ENCODE peak calls at places on chromosomes 12 and 14, in eight cellular contexts. W, U, X, Q, N, R, O and P are unnamed samples.

GRCh38 chr12:51683763-51684357 is 92.8 kb downstream of the SCN8A start:
- DNase-seq in Q (peak; percentile 93), N (no peak), X (no peak), R (peak; percentile 15), O (no peak), W (no peak), U (no peak), P (no peak)

GRCh38 chr12:46555379-46555778 is 182.8 kb upstream of the SLC38A2 start:
- DNase-seq in X (no peak), R (no peak), O (no peak), W (no peak), U (no peak), Q (peak; percentile 59), N (no peak), P (peak; percentile 87)

GRCh38 chr14:103716091-103716801 is 636 bp downstream of the ZFYVE21 start:
- DNase-seq in Q (no peak), R (peak; percentile 60), N (no peak), W (peak; percentile 72), U (no peak), O (no peak), X (peak; percentile 48), P (peak; percentile 26)

GRCh38 chr14:101982621-101983020 is 18.2 kb downstream of the DYNC1H1 start:
- DNase-seq in R (no peak), O (no peak), Q (no peak), U (no peak), N (no peak), W (no peak), X (no peak), P (no peak)

GRCh38 chr14:102591372-102591943 is 991 bp upstream of the RCOR1 start:
- DNase-seq in O (peak; percentile 64), W (peak; percentile 58), N (peak; percentile 74), U (peak; percentile 40), Q (no peak), X (no peak), R (peak; percentile 52), P (peak; percentile 50)

GRCh38 chr12:131752457-131752856 is 41.6 kb downstream of the SFSWAP start:
- DNase-seq in R (no peak), U (no peak), O (no peak), N (no peak), Q (no peak), X (no peak), W (no peak), P (no peak)

GRCh38 chr12:127293507-127294310 is 973.3 kb upstream of the TMEM132C start:
- DNase-seq in Q (peak; percentile 93), X (peak; percentile 8), W (peak; percentile 55), R (peak; percentile 55), N (peak; percentile 61), U (no peak), O (peak; percentile 87), P (peak; percentile 41)

GRCh38 chr12:48690990-48691389 is 9.0 kb upstream of the KANSL2 start:
- DNase-seq in N (no peak), W (no peak), O (no peak), Q (no peak), X (no peak), U (no peak), R (no peak), P (peak; percentile 22)

GRCh38 chr12:32533971-32534590 is 134.7 kb downstream of the FGD4 start:
- DNase-seq in U (no peak), X (peak; percentile 61), Q (peak; percentile 43), R (peak; percentile 78), O (no peak), W (no peak), N (peak; percentile 82), P (peak; percentile 67)

GRCh38 chr12:104507672-104508071 is 50.9 kb downstream of the CHST11 start:
- DNase-seq in R (no peak), Q (no peak), U (no peak), X (no peak), N (no peak), W (no peak), O (no peak), P (no peak)

GRCh38 chr14:101723061-101723595 is 38.4 kb upstream of the PPP2R5C start:
- DNase-seq in X (no peak), R (no peak), Q (no peak), W (no peak), U (no peak), N (no peak), O (no peak), P (no peak)

GRCh38 chr14:100476012-100476822 is 111.0 kb downstream of the BEGAIN start:
- DNase-seq in W (no peak), Q (peak; percentile 97), R (peak; percentile 42), O (no peak), U (no peak), N (no peak), X (peak; percentile 78), P (peak; percentile 21)

GRCh38 chr12:75177997-75178396 is 31.6 kb downstream of the KCNC2 start:
- DNase-seq in U (no peak), R (no peak), Q (peak; percentile 92), O (no peak), X (peak; percentile 28), N (no peak), W (no peak), P (peak; percentile 77)

GRCh38 chr12:115000038-115000437 is 316.1 kb upstream of the TBX3 start:
- DNase-seq in R (no peak), X (peak; percentile 24), Q (peak; percentile 100), N (peak; percentile 35), O (no peak), U (no peak), W (no peak), P (peak; percentile 5)

GRCh38 chr12:112309797-112310196 is 72.4 kb downstream of the HECTD4 start:
- DNase-seq in O (no peak), N (no peak), Q (no peak), W (no peak), R (no peak), X (no peak), U (no peak), P (no peak)

GRCh38 chr12:106247731-106248176 is at the start of gene CKAP4:
- DNase-seq in R (peak; percentile 81), N (peak; percentile 70), W (peak; percentile 86), O (no peak), U (peak; percentile 58), X (peak; percentile 65), Q (peak; percentile 82), P (peak; percentile 93)

GRCh38 chr14:104293231-104293841 is 154.9 kb downstream of the KIF26A start:
- DNase-seq in W (peak; percentile 30), N (no peak), R (peak; percentile 5), Q (peak; percentile 6), U (no peak), X (no peak), O (no peak), P (no peak)

GRCh38 chr12:52216107-52216506 is 16.9 kb upstream of the KRT7 start:
- DNase-seq in W (peak; percentile 14), R (no peak), U (no peak), N (peak; percentile 37), X (no peak), O (no peak), Q (peak; percentile 3), P (peak; percentile 67)

GRCh38 chr14:22024117-22024516 is 350.5 kb upstream of the OR4E1 start:
- DNase-seq in O (no peak), U (no peak), X (no peak), Q (no peak), W (no peak), R (no peak), N (no peak), P (no peak)

GRCh38 chr14:99735189-99736135 is 51.4 kb downstream of the CYP46A1 start:
- DNase-seq in N (no peak), R (peak; percentile 4), W (peak; percentile 24), Q (no peak), O (no peak), U (no peak), X (no peak), P (no peak)

GRCh38 chr14:63504628-63505027 is 38.5 kb downstream of the PPP2R5E start:
- DNase-seq in R (no peak), U (no peak), X (peak; percentile 52), O (no peak), Q (peak; percentile 98), N (no peak), W (no peak), P (no peak)

GRCh38 chr14:57291692-57292647 is 23.2 kb downstream of the AP5M1 start:
- DNase-seq in U (no peak), W (no peak), Q (no peak), O (no peak), N (no peak), R (no peak), X (no peak), P (no peak)

GRCh38 chr12:85466906-85467305 is 186.9 kb downstream of the ALX1 start:
- DNase-seq in U (no peak), R (no peak), W (no peak), Q (peak; percentile 66), N (no peak), O (no peak), X (no peak), P (no peak)

GRCh38 chr14:35149239-35149638 is 26.9 kb downstream of the PRORP start:
- DNase-seq in Q (no peak), U (no peak), O (no peak), R (no peak), W (no peak), X (no peak), N (no peak), P (no peak)
- H3K4me1 ChIP-seq in Q (peaks cover 10% of the 10 kb centered on the region), U (no peaks in the 10 kb centered on the region), O (no peaks in the 10 kb centered on the region), R (no peaks in the 10 kb centered on the region), W (no peaks in the 10 kb centered on the region), X (no peaks in the 10 kb centered on the region), N (no peaks in the 10 kb centered on the region), P (no peaks in the 10 kb centered on the region)

GRCh38 chr14:54783660-54784015 is 119.0 kb downstream of the GCH1 start:
- DNase-seq in O (no peak), R (no peak), W (no peak), N (no peak), U (no peak), Q (no peak), X (no peak), P (no peak)

GRCh38 chr14:54784060-54784459 is 118.6 kb downstream of the GCH1 start:
- DNase-seq in N (no peak), W (no peak), Q (no peak), X (no peak), O (no peak), R (no peak), U (no peak), P (no peak)

GRCh38 chr14:54781936-54782802 is 120.5 kb downstream of the GCH1 start:
- DNase-seq in X (no peak), U (no peak), W (no peak), Q (no peak), N (no peak), R (no peak), O (no peak), P (no peak)

GRCh38 chr14:54784657-54785056 is 118.0 kb downstream of the GCH1 start:
- DNase-seq in X (no peak), O (no peak), N (no peak), U (no peak), R (no peak), Q (no peak), W (no peak), P (no peak)

GRCh38 chr14:54782803-54783659 is 119.6 kb downstream of the GCH1 start:
- DNase-seq in U (no peak), R (peak; percentile 18), N (no peak), Q (no peak), X (no peak), W (peak; percentile 66), O (no peak), P (no peak)
- H3K27ac ChIP-seq in U (no peak overlapping the region), R (no peak overlapping the region), N (no peak overlapping the region), Q (no peak overlapping the region), X (no peak overlapping the region), W (peak overlapping the region; percentile 34), O (no peak overlapping the region), P (no peak overlapping the region)

GRCh38 chr14:70170976-70171375 is 17.8 kb downstream of the SLC8A3 start:
- DNase-seq in W (no peak), R (no peak), U (no peak), O (no peak), Q (no peak), X (no peak), N (no peak), P (no peak)
- TF ChIP-seq CTCF in W (no peak), R (no peak), U (no peak), O (no peak), Q (no peak), X (no peak), N (no peak), P (no peak)

GRCh38 chr12:12624479-12625120 is 12.9 kb downstream of the CREBL2 start:
- DNase-seq in Q (no peak), N (no peak), U (no peak), X (no peak), W (no peak), O (no peak), R (no peak), P (no peak)
- H3K4me1 ChIP-seq in Q (peaks cover 13% of the 10 kb centered on the region), N (no peaks in the 10 kb centered on the region), U (peaks cover 59% of the 10 kb centered on the region), X (no peaks in the 10 kb centered on the region), W (peaks cover 10% of the 10 kb centered on the region), O (no peaks in the 10 kb centered on the region), R (peaks cover 3% of the 10 kb centered on the region), P (no peaks in the 10 kb centered on the region)